ENCODE peak calls at places on chromosome 12, in seven cellular contexts. U, E, J, B, O, P and D are unnamed samples.

GRCh38 chr12:11209098-11209497 is 22.4 kb upstream of the TAS2R42 start:
- DNase-seq in E (no peak), J (no peak), U (no peak), P (no peak), O (no peak), B (no peak), D (no peak)

GRCh38 chr12:62014330-62014729 is 245.9 kb upstream of the USP15 start:
- DNase-seq in E (no peak), O (no peak), U (no peak), P (no peak), J (no peak), B (no peak), D (no peak)

GRCh38 chr12:112018571-112019237 is 5.5 kb downstream of the ERP29 start:
- DNase-seq in E (no peak), O (no peak), P (no peak), B (no peak), J (no peak), U (no peak), D (no peak)

GRCh38 chr12:3207858-3208257 is 130.7 kb downstream of the TSPAN9 start:
- DNase-seq in U (no peak), E (no peak), B (no peak), P (peak; percentile 49), J (no peak), O (no peak), D (no peak)

GRCh38 chr12:88946377-88946997 is 366.2 kb upstream of the KITLG start:
- DNase-seq in U (no peak), E (no peak), B (peak; percentile 59), J (no peak), O (no peak), P (no peak), D (no peak)

GRCh38 chr12:111773801-111774551 is 7.2 kb downstream of the ALDH2 start:
- DNase-seq in J (peak; percentile 94), O (no peak), E (peak; percentile 80), B (peak; percentile 93), P (no peak), U (peak; percentile 94), D (peak; percentile 77)

GRCh38 chr12:124463341-124463861 is 104.0 kb downstream of the NCOR2 start:
- DNase-seq in J (no peak), P (no peak), E (no peak), O (no peak), U (no peak), B (no peak), D (no peak)

GRCh38 chr12:43104524-43104923 is 447.5 kb downstream of the ADAMTS20 start:
- DNase-seq in J (no peak), U (no peak), E (no peak), B (no peak), P (no peak), O (no peak), D (no peak)

GRCh38 chr12:105384220-105384619 is 53.7 kb downstream of the C12orf75 start:
- DNase-seq in U (no peak), E (no peak), P (no peak), O (no peak), B (no peak), J (no peak), D (no peak)

GRCh38 chr12:106760184-106760531 is 14.3 kb upstream of the RIC8B start:
- DNase-seq in O (peak; percentile 21), J (no peak), U (no peak), P (no peak), B (no peak), E (no peak), D (no peak)

GRCh38 chr12:3320881-3321509 is 170.0 kb upstream of the PRMT8 start:
- DNase-seq in J (no peak), E (no peak), B (no peak), U (no peak), O (no peak), P (no peak), D (no peak)

GRCh38 chr12:2319747-2320146 is 267.0 kb downstream of the CACNA1C start:
- DNase-seq in P (no peak), O (no peak), E (no peak), B (no peak), J (no peak), U (no peak), D (no peak)

GRCh38 chr12:9940370-9940769 is 8.2 kb upstream of the CLEC2A start:
- DNase-seq in B (no peak), U (no peak), P (no peak), O (no peak), J (no peak), E (no peak), D (no peak)

GRCh38 chr12:104049278-104050257 is at the start of gene GLT8D2:
- DNase-seq in B (peak; percentile 72), U (no peak), J (peak; percentile 88), O (no peak), E (peak; percentile 40), P (no peak), D (peak; percentile 71)

GRCh38 chr12:3035815-3036702 is 41.1 kb upstream of the TSPAN9 start:
- DNase-seq in E (no peak), U (no peak), O (no peak), B (no peak), J (no peak), P (peak; percentile 27), D (no peak)

DNA sequence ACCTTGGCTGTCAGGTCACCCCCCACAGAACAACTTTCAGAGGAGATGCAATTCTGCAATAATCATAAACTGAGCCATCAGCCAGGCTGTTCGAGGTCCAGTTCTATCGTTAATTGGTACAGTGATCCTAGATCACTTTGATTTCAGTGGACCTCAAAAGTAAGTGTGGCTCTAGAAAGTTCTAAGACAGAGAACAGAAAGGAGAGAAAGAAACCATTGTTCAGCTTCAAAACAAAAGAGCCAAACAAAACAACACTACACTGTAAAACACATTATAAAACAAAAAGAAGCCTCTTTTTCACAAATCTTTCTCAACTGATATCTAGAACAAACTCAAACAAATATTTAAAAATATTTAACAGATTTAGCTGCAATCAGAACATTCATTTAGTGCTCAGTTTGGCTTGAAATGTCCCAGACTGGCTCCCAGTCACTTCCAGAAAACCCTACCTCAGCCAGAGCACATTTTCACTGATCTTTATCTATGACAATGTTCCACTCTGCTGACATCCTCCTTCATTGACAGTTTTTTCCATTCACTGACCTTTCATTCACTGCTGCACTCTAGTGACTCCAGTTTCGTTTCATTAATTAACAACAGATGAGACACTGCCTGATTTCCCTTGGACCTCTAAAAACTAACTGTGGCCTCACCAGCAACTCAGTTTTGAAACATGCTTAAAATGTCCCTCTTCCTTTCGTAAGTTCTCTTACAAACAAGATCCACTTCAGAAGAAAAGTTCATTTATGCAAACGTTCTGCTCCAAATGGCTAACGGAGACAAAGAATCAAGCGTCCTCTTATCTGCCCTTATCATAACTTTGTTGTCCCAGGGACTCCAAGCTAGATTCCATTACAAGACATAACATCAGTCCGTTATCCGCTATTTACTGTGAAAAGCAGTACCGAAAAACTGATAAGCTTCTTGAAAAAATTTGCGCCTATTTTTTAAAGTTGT is 56.8 kb downstream of the DUSP16 start:
- DNase-seq in E (no peak), P (peak; percentile 25), O (no peak), J (no peak), B (no peak), U (no peak), D (no peak)
- TF ChIP-seq EP300 in E (no peak), P (peak; percentile 7), O (no peak), J (no peak), B (no peak), U (no peak), D (no peak)

GRCh38 chr12:114683709-114684097 is 272 bp downstream of the TBX3 start:
- DNase-seq in O (no peak), J (no peak), P (no peak), E (no peak), B (no peak), U (no peak), D (no peak)

GRCh38 chr12:114684870-114685273 is 897 bp upstream of the TBX3 start:
- DNase-seq in U (no peak), P (no peak), O (no peak), J (no peak), B (no peak), E (no peak), D (no peak)

GRCh38 chr12:114682101-114682919 is 1.7 kb downstream of the TBX3 start:
- DNase-seq in U (no peak), B (no peak), J (no peak), O (no peak), E (no peak), P (no peak), D (no peak)

GRCh38 chr12:114684098-114684869 is at the start of gene TBX3:
- DNase-seq in P (peak; percentile 91), E (peak; percentile 79), B (peak; percentile 97), O (peak; percentile 88), U (peak; percentile 96), J (peak; percentile 97), D (peak; percentile 95)

DNA sequence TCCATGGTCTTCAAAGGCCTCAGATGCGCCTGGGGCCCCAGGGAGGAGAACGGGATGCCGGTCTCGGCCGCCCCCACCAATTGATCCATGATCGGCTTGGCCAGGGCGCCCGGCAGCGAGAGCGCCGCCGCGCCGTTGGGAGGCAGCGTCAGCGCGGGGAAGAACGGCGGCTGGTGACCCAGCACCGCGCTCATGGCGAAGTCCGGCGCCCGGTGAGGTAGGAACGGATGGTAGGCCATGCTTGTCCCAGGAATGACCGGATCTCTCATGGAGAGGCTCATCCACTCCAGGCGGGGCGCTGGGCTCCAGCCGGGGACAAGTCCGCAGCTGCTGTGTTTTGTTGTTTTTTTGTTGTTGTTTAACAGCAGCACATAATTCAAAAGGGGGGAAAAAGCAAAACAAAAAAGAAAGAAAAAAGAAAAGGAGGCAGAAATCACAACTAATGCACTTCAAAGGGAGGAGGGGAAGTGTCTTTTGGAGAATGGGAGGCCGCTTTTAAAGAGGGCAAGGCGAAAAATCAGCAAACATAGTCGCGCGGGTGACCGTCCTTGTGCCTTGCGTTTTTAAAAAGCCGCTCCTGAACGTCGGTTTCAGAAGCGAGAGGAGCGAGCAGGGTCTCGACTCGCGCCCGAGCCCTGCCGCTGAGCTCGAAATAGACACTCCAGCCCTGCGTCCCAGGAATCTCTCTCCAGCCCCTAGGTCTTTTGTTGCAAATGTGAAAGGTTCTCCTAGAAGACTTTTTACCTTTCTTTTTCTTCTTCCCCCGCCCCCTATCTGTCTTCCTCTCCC is 861 bp downstream of the TBX3 start:
- DNase-seq in O (no peak), J (no peak), E (peak; percentile 46), P (no peak), U (no peak), B (no peak), D (peak; percentile 67)
- H3K27me3 ChIP-seq in O (peaks cover 75% of the 10 kb centered on the region), J (peaks cover 35% of the 10 kb centered on the region), E (peaks cover 48% of the 10 kb centered on the region), P (peaks cover 45% of the 10 kb centered on the region), U (peaks cover 14% of the 10 kb centered on the region), B (peaks cover 26% of the 10 kb centered on the region), D (no peaks in the 10 kb centered on the region)

DNA sequence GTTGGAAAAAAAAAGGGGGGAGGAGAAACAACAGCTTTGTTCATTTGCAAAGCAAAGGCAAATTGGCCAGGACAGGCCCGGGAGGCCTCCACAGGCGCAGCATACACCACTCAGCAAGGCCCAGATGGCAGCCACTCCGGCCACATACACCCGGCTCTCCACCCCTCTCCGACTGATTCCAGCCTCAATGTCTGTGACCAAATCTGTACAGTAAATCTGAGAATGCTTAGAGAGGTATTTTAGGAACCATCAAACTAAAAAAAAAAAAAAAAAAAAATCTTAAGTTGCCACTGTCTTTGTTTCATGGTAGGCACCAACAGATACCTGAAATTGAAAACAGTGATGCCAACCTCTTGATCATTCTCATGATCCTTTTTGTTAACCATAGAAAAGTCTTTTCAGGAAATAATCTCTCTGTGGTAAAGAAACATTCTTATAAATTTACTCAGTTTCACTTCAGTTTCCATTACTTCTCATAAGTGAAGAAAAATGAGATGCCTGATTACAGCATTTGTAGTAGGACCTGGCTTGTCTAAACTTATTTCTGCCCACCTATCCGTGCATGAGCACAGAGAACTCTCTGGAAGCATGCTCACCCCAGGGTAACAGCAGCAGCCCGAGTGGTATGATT is 20.2 kb downstream of the VPS37B start:
- DNase-seq in O (no peak), J (no peak), B (peak; percentile 53), E (peak; percentile 39), P (no peak), U (no peak), D (no peak)
- TF ChIP-seq POLR2A in O (no peak), J (no peak), B (no peak), E (no peak), P (no peak), U (no peak), D (no peak)

GRCh38 chr12:69524755-69525509 is 54.7 kb downstream of the FRS2 start:
- DNase-seq in U (no peak), E (no peak), J (no peak), P (no peak), O (no peak), B (no peak), D (no peak)
- TF ChIP-seq EP300 in U (no peak), E (no peak), J (no peak), P (no peak), O (no peak), B (no peak), D (no peak)